ENCODE peak calls at places on chromosomes 7 and 10, in six cellular contexts. T is endothelial cell; B is NCI-H1417 treated with DMSO at 0.1 percent for 48 hours; O is Ammon's horn; Y is activated gamma-delta T cell treated with anti-CD3 and anti-CD28 coated beads, Interleukin-2, amount 50 U/mL, for 16 hours; L is anterior cingulate cortex. F is an unnamed sample.

GRCh38 chr7:5701085-5701914 is 80.2 kb downstream of the RNF216 start:
- DNase-seq in T (no peak), B (no peak), O (no peak), Y (peak; percentile 42), L (no peak), F (no peak)

GRCh38 chr10:129104266-129105045 is 362.6 kb upstream of the MGMT start:
- DNase-seq in T (no peak), B (no peak), O (no peak), Y (no peak), L (no peak), F (no peak)

GRCh38 chr7:155038335-155038734 is 31.8 kb upstream of the HTR5A start:
- DNase-seq in T (no peak), B (no peak), O (no peak), Y (no peak), L (no peak), F (no peak)

GRCh38 chr7:360454-361100 is 70.6 kb downstream of the FOXL3 start:
- DNase-seq in T (no peak), B (no peak), O (no peak), Y (no peak), L (no peak), F (no peak)

GRCh38 chr10:106181491-106181890 is 983.0 kb downstream of the SORCS1 start:
- DNase-seq in T (no peak), B (no peak), O (no peak), Y (no peak), L (no peak), F (no peak)

GRCh38 chr10:63866747-63867140 is 345.5 kb downstream of the REEP3 start:
- DNase-seq in T (no peak), B (no peak), O (no peak), Y (no peak), L (no peak), F (no peak)

GRCh38 chr7:78164459-78164858 is 365.9 kb downstream of the PHTF2 start:
- DNase-seq in T (no peak), B (no peak), O (no peak), Y (no peak), L (peak; percentile 18), F (no peak)

GRCh38 chr7:135558881-135559280 is 1.2 kb downstream of the NUP205 start:
- DNase-seq in T (no peak), B (no peak), O (no peak), Y (no peak), L (no peak), F (no peak)

GRCh38 chr7:90857595-90857994 is 261.5 kb downstream of the CDK14 start:
- DNase-seq in T (no peak), B (no peak), O (no peak), Y (no peak), L (no peak), F (no peak)

GRCh38 chr10:6115411-6115800 is 26.6 kb downstream of the RBM17 start:
- DNase-seq in T (no peak), B (no peak), O (no peak), Y (no peak), L (no peak), F (no peak)

GRCh38 chr7:75854233-75854632 is 24.6 kb upstream of the RHBDD2 start:
- DNase-seq in T (no peak), B (no peak), O (no peak), Y (no peak), L (no peak), F (no peak)

GRCh38 chr10:60497364-60497763 is 107.7 kb upstream of the ANK3 start:
- DNase-seq in T (no peak), B (no peak), O (no peak), Y (no peak), L (no peak), F (no peak)

GRCh38 chr7:32569388-32570289 is 74.3 kb downstream of the AVL9 start:
- DNase-seq in T (no peak), B (no peak), O (no peak), Y (no peak), L (no peak), F (no peak)